ENCODE peak calls at places on chromosomes 13 and 19, in six cellular contexts. M is effector memory CD4-positive, alpha-beta T cell; B is AG04449; H is K562; W is prostate gland; O is dorsolateral prefrontal cortex. C is an unnamed sample.

GRCh38 chr13:92806215-92806614 is 420.4 kb upstream of the GPC6 start:
- DNase-seq in M (no peak), B (no peak), H (no peak), W (no peak), O (no peak), C (no peak)

GRCh38 chr19:12938536-12939291 is at the start of gene CALR:
- DNase-seq in M (peak), B (no peak), H (peak), W (no peak), O (no peak), C (peak)

GRCh38 chr19:48717059-48717395 is 2.5 kb downstream of the MAMSTR start:
- DNase-seq in M (no peak), B (no peak), H (no peak), W (no peak), O (no peak), C (no peak)

GRCh38 chr13:37134411-37135041 is 29.1 kb upstream of the CSNK1A1L start:
- DNase-seq in M (no peak), B (peak), H (no peak), W (no peak), O (no peak), C (no peak)

GRCh38 chr19:15038304-15038703 is 11.0 kb upstream of the CASP14 start:
- DNase-seq in M (no peak), B (no peak), H (no peak), W (peak), O (no peak), C (no peak)

GRCh38 chr13:69912576-69913074 is 195.0 kb upstream of the ATXN8OS start:
- DNase-seq in M (no peak), B (no peak), H (no peak), W (no peak), O (no peak), C (peak)

GRCh38 chr19:18506101-18506534 is 15.8 kb downstream of the ELL start:
- DNase-seq in M (no peak), B (no peak), H (no peak), W (no peak), O (no peak), C (no peak)

GRCh38 chr13:44231786-44232516 is 141.7 kb upstream of the SERP2 start:
- DNase-seq in M (no peak), B (peak), H (no peak), W (peak), O (no peak), C (peak)

GRCh38 chr13:43786766-43787517 is at the start of gene ENOX1:
- DNase-seq in M (no peak), B (no peak), H (no peak), W (peak), O (peak), C (peak)

GRCh38 chr13:26964278-26965057 is 203.9 kb upstream of the GPR12 start:
- DNase-seq in M (no peak), B (no peak), H (no peak), W (no peak), O (peak), C (no peak)

GRCh38 chr19:52748336-52748950 is 13.6 kb upstream of the ZNF611 start:
- DNase-seq in M (no peak), B (no peak), H (peak), W (peak), O (no peak), C (no peak)

GRCh38 chr13:50645092-50645491 is 198.4 kb downstream of the DLEU7 start:
- DNase-seq in M (no peak), B (peak), H (no peak), W (no peak), O (no peak), C (no peak)

GRCh38 chr19:51688665-51689571 is 4.2 kb upstream of the SPACA6 start:
- DNase-seq in M (no peak), B (peak), H (peak), W (peak), O (peak), C (peak)

GRCh38 chr19:49331616-49332055 is 3.6 kb upstream of the CD37 start:
- DNase-seq in M (peak), B (no peak), H (peak), W (no peak), O (no peak), C (peak)

GRCh38 chr13:75437582-75438318 is 44.2 kb downstream of the TBC1D4 start:
- DNase-seq in M (no peak), B (no peak), H (no peak), W (no peak), O (no peak), C (no peak)

GRCh38 chr13:34137200-34137599 is 319.3 kb downstream of the RFC3 start:
- DNase-seq in M (no peak), B (no peak), H (no peak), W (no peak), O (no peak), C (no peak)

GRCh38 chr13:95002968-95003813 is 290.8 kb upstream of the SOX21 start:
- DNase-seq in M (no peak), B (no peak), H (no peak), W (no peak), O (no peak), C (no peak)
- H3K4me3 ChIP-seq in M (no peak), B (peak), H (no peak), W (peak), O (peak), C (no peak)

GRCh38 chr13:114065141-114065925 is 67.1 kb downstream of the RASA3 start:
- DNase-seq in M (peak), B (peak), H (peak), W (peak), O (peak), C (peak)
- H3K4me3 ChIP-seq in M (peak), B (peak), H (peak), W (peak), O (peak), C (no peak)

DNA sequence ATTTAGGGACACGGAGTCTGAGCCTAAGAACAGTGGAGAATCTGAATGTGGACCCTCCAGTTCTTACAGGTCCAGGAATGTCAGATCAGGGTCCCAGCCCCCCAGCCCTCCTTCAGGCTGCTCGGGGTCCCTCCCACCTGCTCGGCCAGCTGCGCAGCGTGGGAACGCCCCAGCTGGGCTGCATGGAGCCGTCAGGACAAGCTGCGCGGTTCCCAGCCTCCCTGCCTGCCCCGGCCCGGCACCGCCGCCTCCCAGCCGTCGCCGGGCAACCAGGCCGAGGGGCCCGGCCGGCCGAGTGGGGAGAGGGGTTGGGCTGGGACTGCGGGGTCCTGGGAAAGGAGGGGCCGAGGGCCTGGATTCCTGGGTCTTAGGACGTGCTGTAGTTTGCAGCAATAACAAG is 710 bp upstream of the KIRREL2 start:
- DNase-seq in M (no peak), B (no peak), H (no peak), W (no peak), O (no peak), C (no peak)
- H3K4me3 ChIP-seq in M (no peak), B (no peak), H (no peak), W (peak), O (peak), C (no peak)

GRCh38 chr13:30545320-30545719 is 72.4 kb upstream of the USPL1 start:
- DNase-seq in M (no peak), B (no peak), H (no peak), W (no peak), O (no peak), C (no peak)
- H3K4me3 ChIP-seq in M (no peak), B (no peak), H (no peak), W (no peak), O (no peak), C (no peak)

C was measured in thyroid gland.